ENCODE peak calls at places on chromosomes 5 and 9, in seven cellular contexts. W is HT-29; H is activated CD8-positive, alpha-beta memory T cell treated with anti-CD3 and anti-CD28 coated beads for 4 hours; S is GM20000; U is transverse colon; I is Daoy; C is GM23248. O is an unnamed sample.

GRCh38 chr5:1876708-1877433 is 5.9 kb downstream of the IRX4 start:
- DNase-seq in W (no peak), H (no peak), S (no peak), U (no peak), I (peak), C (no peak), O (no peak)

GRCh38 chr5:56476487-56476856 is 243.3 kb upstream of the ANKRD55 start:
- DNase-seq in W (no peak), H (no peak), S (no peak), U (no peak), I (no peak), C (no peak), O (no peak)

GRCh38 chr9:76619645-76620044 is 144.6 kb upstream of the PCA3 start:
- DNase-seq in W (no peak), H (no peak), S (no peak), U (no peak), I (no peak), C (peak), O (no peak)

GRCh38 chr5:156677963-156678362 is 172.1 kb upstream of the PPP1R2B start:
- DNase-seq in W (no peak), H (no peak), S (no peak), U (no peak), I (no peak), C (no peak), O (no peak)

GRCh38 chr9:137069508-137070071 is 767 bp downstream of the SAPCD2 start:
- DNase-seq in W (no peak), H (no peak), S (peak), U (peak), I (no peak), C (no peak), O (no peak)

GRCh38 chr5:133870661-133871060 is 97.8 kb downstream of the C5orf15 start:
- DNase-seq in W (no peak), H (no peak), S (no peak), U (no peak), I (peak), C (peak), O (no peak)

GRCh38 chr5:3599283-3600105 is 3.9 kb downstream of the IRX1 start:
- DNase-seq in W (no peak), H (no peak), S (peak), U (no peak), I (peak), C (peak), O (no peak)

GRCh38 chr9:71778085-71778484 is 9.8 kb upstream of the CEMIP2 start:
- DNase-seq in W (no peak), H (no peak), S (no peak), U (no peak), I (no peak), C (no peak), O (no peak)

GRCh38 chr5:123142957-123143356 is 53.9 kb downstream of the PRDM6 start:
- DNase-seq in W (no peak), H (no peak), S (no peak), U (no peak), I (no peak), C (no peak), O (no peak)

GRCh38 chr5:10762178-10762775 is 1.2 kb upstream of the DAP start:
- DNase-seq in W (peak), H (no peak), S (no peak), U (peak), I (no peak), C (no peak), O (no peak)

GRCh38 chr9:71662086-71662485 is 106.2 kb downstream of the CEMIP2 start:
- DNase-seq in W (no peak), H (no peak), S (no peak), U (no peak), I (no peak), C (no peak), O (no peak)

GRCh38 chr5:172305380-172305779 is 21.8 kb upstream of the UBTD2 start:
- DNase-seq in W (no peak), H (no peak), S (no peak), U (no peak), I (no peak), C (no peak), O (no peak)

GRCh38 chr9:19410195-19410503 is 1.3 kb downstream of the ACER2 start:
- DNase-seq in W (no peak), H (no peak), S (no peak), U (no peak), I (no peak), C (no peak), O (no peak)

GRCh38 chr9:101527066-101527465 is 6.6 kb upstream of the RNF20 start:
- DNase-seq in W (no peak), H (no peak), S (no peak), U (no peak), I (peak), C (peak), O (no peak)

GRCh38 chr5:156680845-156681244 is 169.2 kb upstream of the PPP1R2B start:
- DNase-seq in W (no peak), H (no peak), S (no peak), U (no peak), I (no peak), C (no peak), O (no peak)

GRCh38 chr9:19471737-19472648 is 63.2 kb downstream of the ACER2 start:
- DNase-seq in W (peak), H (peak), S (peak), U (peak), I (peak), C (peak), O (peak)

GRCh38 chr9:14428781-14429230 is 114.9 kb upstream of the NFIB start:
- DNase-seq in W (peak), H (no peak), S (peak), U (peak), I (peak), C (peak), O (peak)

GRCh38 chr9:89342213-89342612 is 23.9 kb downstream of the SECISBP2 start:
- DNase-seq in W (no peak), H (no peak), S (no peak), U (no peak), I (no peak), C (no peak), O (no peak)

GRCh38 chr9:32431196-32431595 is 46.8 kb downstream of the ACO1 start:
- DNase-seq in W (no peak), H (no peak), S (no peak), U (no peak), I (no peak), C (peak), O (no peak)